ENCODE peak calls at places on chromosomes 3 and 15, in nine cellular contexts. G is heart left ventricle, I is body of pancreas, K is H1, J is IMR-90, Y is spleen, R is erythroblast, O is esophagus squamous epithelium, S is stomach. V is an unnamed sample.

GRCh38 chr3:79846148-79846933 is 78.5 kb upstream of the ROBO1 start:
- DNase-seq in G (no peak), I (no peak), K (peak; percentile 62), J (no peak), Y (no peak), R (peak; percentile 48), O (no peak), S (no peak), V (peak; percentile 2)

GRCh38 chr15:43974852-43975251 is 148.1 kb downstream of the WDR76 start:
- DNase-seq in G (no peak), I (no peak), K (no peak), J (no peak), Y (no peak), R (no peak), O (no peak), S (no peak), V (peak; percentile 22)

GRCh38 chr3:196274585-196274984 is 12.9 kb downstream of the PCYT1A start:
- DNase-seq in G (no peak), I (no peak), K (no peak), J (peak; percentile 19), Y (no peak), R (peak; percentile 94), O (no peak), S (no peak), V (peak; percentile 62)

GRCh38 chr3:106819445-106819844 is 557.8 kb upstream of the CCDC54 start:
- DNase-seq in G (no peak), I (no peak), K (no peak), J (no peak), Y (no peak), R (no peak), O (no peak), S (no peak), V (no peak)

GRCh38 chr3:124832782-124833709 is 54.1 kb downstream of the ITGB5 start:
- DNase-seq in G (no peak), I (no peak), K (no peak), J (peak; percentile 95), Y (no peak), R (no peak), O (no peak), S (no peak), V (no peak)

GRCh38 chr3:181687738-181688137 is 24.0 kb upstream of the SOX2 start:
- DNase-seq in G (no peak), I (no peak), K (no peak), J (no peak), Y (no peak), R (no peak), O (no peak), S (no peak), V (no peak)

GRCh38 chr15:42728562-42728961 is 8.4 kb downstream of the CDAN1 start:
- DNase-seq in G (no peak), I (no peak), K (peak; percentile 42), J (no peak), Y (no peak), R (no peak), O (no peak), S (no peak), V (no peak)

GRCh38 chr3:14256561-14257342 is 78.1 kb downstream of the LSM3 start:
- DNase-seq in G (no peak), I (no peak), K (no peak), J (no peak), Y (no peak), R (no peak), O (no peak), S (peak; percentile 56), V (no peak)

GRCh38 chr15:64825081-64825430 is 391 bp downstream of the PIF1 start:
- DNase-seq in G (no peak), I (no peak), K (no peak), J (no peak), Y (no peak), R (peak; percentile 76), O (no peak), S (no peak), V (no peak)

GRCh38 chr3:112365035-112365434 is 32.1 kb downstream of the CD200 start:
- DNase-seq in G (no peak), I (no peak), K (no peak), J (no peak), Y (no peak), R (no peak), O (no peak), S (no peak), V (no peak)

GRCh38 chr3:79864077-79864476 is 96.3 kb upstream of the ROBO1 start:
- DNase-seq in G (no peak), I (no peak), K (no peak), J (no peak), Y (no peak), R (no peak), O (no peak), S (no peak), V (no peak)

GRCh38 chr15:77413687-77414349 is 6.1 kb downstream of the PEAK1 start:
- DNase-seq in G (no peak), I (no peak), K (no peak), J (no peak), Y (no peak), R (peak; percentile 39), O (no peak), S (no peak), V (no peak)

GRCh38 chr3:187941135-187941847 is 196.0 kb upstream of the BCL6 start:
- DNase-seq in G (no peak), I (no peak), K (no peak), J (no peak), Y (no peak), R (no peak), O (no peak), S (no peak), V (no peak)

GRCh38 chr3:127100459-127101410 is 92.2 kb upstream of the PRR23E start:
- DNase-seq in G (no peak), I (no peak), K (no peak), J (no peak), Y (peak; percentile 60), R (no peak), O (no peak), S (no peak), V (no peak)

GRCh38 chr3:122952509-122952908 is 75.1 kb downstream of the SEMA5B start:
- DNase-seq in G (no peak), I (no peak), K (no peak), J (no peak), Y (no peak), R (no peak), O (no peak), S (no peak), V (peak; percentile 35)

GRCh38 chr3:182671942-182672341 is 121.4 kb upstream of the ATP11B start:
- DNase-seq in G (no peak), I (no peak), K (no peak), J (peak; percentile 3), Y (no peak), R (no peak), O (no peak), S (no peak), V (no peak)

GRCh38 chr3:132783152-132783551 is 60.9 kb upstream of the NPHP3 start:
- DNase-seq in G (no peak), I (no peak), K (no peak), J (no peak), Y (no peak), R (no peak), O (no peak), S (no peak), V (no peak)

GRCh38 chr3:122691195-122691594 is 10.6 kb downstream of the PARP14 start:
- DNase-seq in G (no peak), I (peak; percentile 75), K (no peak), J (peak; percentile 87), Y (no peak), R (no peak), O (no peak), S (peak; percentile 46), V (no peak)

GRCh38 chr15:96234109-96234892 is 96.2 kb upstream of the NR2F2 start:
- DNase-seq in G (no peak), I (no peak), K (no peak), J (peak; percentile 51), Y (no peak), R (no peak), O (no peak), S (no peak), V (no peak)

GRCh38 chr3:158794936-158795518 is 6.8 kb upstream of the MFSD1 start:
- DNase-seq in G (no peak), I (no peak), K (no peak), J (peak; percentile 59), Y (no peak), R (peak; percentile 54), O (no peak), S (no peak), V (no peak)

GRCh38 chr3:47681016-47681415 is 100.7 kb downstream of the SMARCC1 start:
- DNase-seq in G (no peak), I (no peak), K (no peak), J (no peak), Y (no peak), R (no peak), O (no peak), S (no peak), V (no peak)
- TF ChIP-seq POLR2A in G (no peak), I (no peak), K (no peak), J (no peak), Y (no peak), R (no peak), O (no peak), S (no peak), V (no peak)

GRCh38 chr3:108863799-108864135 is 41.2 kb downstream of the TRAT1 start:
- DNase-seq in G (no peak), I (no peak), K (no peak), J (no peak), Y (no peak), R (no peak), O (no peak), S (no peak), V (no peak)
- TF ChIP-seq POLR2A in G (no peak), I (no peak), K (no peak), J (no peak), Y (no peak), R (no peak), O (no peak), S (no peak), V (no peak)

GRCh38 chr3:9809615-9810356 is at the start of gene TTLL3:
- DNase-seq in G (peak; percentile 79), I (peak; percentile 84), K (peak; percentile 88), J (peak; percentile 36), Y (peak; percentile 94), R (peak; percentile 66), O (no peak), S (peak; percentile 76), V (peak; percentile 62)
- TF ChIP-seq POLR2A in G (peak; percentile 67), I (peak; percentile 66), K (no peak), J (no peak), Y (peak; percentile 3), R (peak; percentile 54), O (peak; percentile 65), S (no peak), V (peak; percentile 52)

DNA sequence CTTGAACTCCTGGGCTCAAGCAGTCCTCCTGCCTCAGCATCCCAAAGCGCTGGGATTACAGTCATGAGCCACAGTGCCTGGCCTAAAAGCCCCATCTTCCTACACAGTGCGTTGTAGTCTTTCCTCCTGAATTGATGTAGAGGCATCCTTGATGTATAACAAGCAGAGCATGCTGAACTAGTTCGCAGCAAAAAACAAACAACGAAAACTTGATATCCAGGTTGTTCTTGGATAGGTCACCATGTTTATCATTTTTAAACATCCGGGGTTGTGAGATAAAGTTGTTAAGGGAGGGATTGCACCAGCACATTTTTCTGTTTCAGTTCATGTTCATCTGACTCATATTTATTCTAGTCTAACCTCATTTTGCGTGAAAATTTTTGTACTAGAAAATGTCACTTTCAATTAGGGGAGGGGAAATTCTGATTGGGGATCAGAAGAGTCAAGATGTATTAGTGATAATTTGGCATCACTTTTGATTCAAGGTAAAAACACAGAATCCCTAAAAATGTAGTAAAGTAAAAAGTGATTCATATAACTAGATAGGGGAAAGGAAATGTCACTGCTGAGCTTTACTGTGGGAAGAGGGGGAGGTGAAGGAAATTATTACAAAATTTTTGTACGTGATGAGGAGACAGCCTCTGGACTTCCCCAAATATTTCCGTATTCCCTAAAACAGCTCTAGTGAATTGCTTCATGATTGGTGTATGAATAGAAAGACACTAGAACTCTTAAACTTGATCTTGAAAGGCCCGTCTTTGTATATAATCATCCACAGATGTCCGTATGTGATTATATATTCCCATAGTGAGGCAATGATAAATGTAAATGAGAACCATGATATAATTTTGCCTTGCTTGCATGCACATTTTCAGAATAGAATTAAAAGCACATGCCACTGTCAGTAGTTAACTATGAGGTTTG is 22.9 kb downstream of the RAB8B start:
- DNase-seq in G (no peak), I (no peak), K (no peak), J (peak; percentile 87), Y (no peak), R (peak; percentile 82), O (no peak), S (no peak), V (no peak)
- TF ChIP-seq POLR2A in G (no peak), I (no peak), K (no peak), J (no peak), Y (no peak), R (no peak), O (no peak), S (no peak), V (no peak)

V was measured in GM12891.